ENCODE peak calls at places on chromosomes 16 and 17, in six cellular contexts. S is aorta; P is CD4-positive, alpha-beta T cell; V is lung; W is effector memory CD4-positive, alpha-beta T cell; Q is cardiac muscle cell. M is an unnamed sample.

GRCh38 chr16:12679660-12680272 is 123.9 kb downstream of the CPPED1 start:
- DNase-seq in Q (no peak), W (no peak), P (no peak), S (no peak), V (no peak), M (no peak)

GRCh38 chr16:75471723-75472634 is 7.5 kb upstream of the TMEM170A start:
- DNase-seq in S (peak), Q (peak), W (peak), P (peak), V (no peak), M (no peak)

GRCh38 chr16:69276143-69277115 is 34.7 kb upstream of the VPS4A start:
- DNase-seq in W (no peak), V (peak), S (peak), Q (peak), P (no peak), M (peak)

GRCh38 chr17:19305261-19305660 is 57.3 kb downstream of the B9D1 start:
- DNase-seq in P (no peak), W (no peak), Q (no peak), S (no peak), V (no peak), M (no peak)

GRCh38 chr16:71937868-71938510 is 42.7 kb downstream of the IST1 start:
- DNase-seq in S (no peak), V (no peak), W (no peak), P (no peak), Q (no peak), M (no peak)

GRCh38 chr16:2056077-2056476 is 8.3 kb downstream of the TSC2 start:
- DNase-seq in V (no peak), S (no peak), P (no peak), Q (no peak), W (no peak), M (no peak)

GRCh38 chr17:13073013-13073412 is 55.2 kb upstream of the ELAC2 start:
- DNase-seq in P (no peak), V (no peak), S (no peak), Q (no peak), W (no peak), M (no peak)

GRCh38 chr17:79809530-79810137 is 12.8 kb upstream of the CBX8 start:
- DNase-seq in P (no peak), V (no peak), S (no peak), W (no peak), Q (no peak), M (no peak)

GRCh38 chr17:5557485-5557884 is 26.8 kb downstream of the NLRP1 start:
- DNase-seq in W (no peak), P (no peak), Q (peak), S (no peak), V (no peak), M (no peak)

GRCh38 chr17:4598776-4599504 is 14.6 kb downstream of the SMTNL2 start:
- DNase-seq in V (peak), S (peak), P (no peak), W (no peak), Q (peak), M (peak)

GRCh38 chr17:37605813-37606505 is 3.3 kb downstream of the SYNRG start:
- DNase-seq in W (peak), S (no peak), Q (no peak), V (no peak), P (no peak), M (no peak)

GRCh38 chr17:59621771-59622170 is 2.1 kb downstream of the CLTC start:
- DNase-seq in W (no peak), S (no peak), P (no peak), V (no peak), Q (no peak), M (no peak)

GRCh38 chr17:62778990-62779681 is 29.0 kb downstream of the MARCHF10 start:
- DNase-seq in S (no peak), W (no peak), Q (peak), P (no peak), V (peak), M (no peak)

GRCh38 chr17:57424777-57425188 is 168.5 kb downstream of the MSI2 start:
- DNase-seq in P (no peak), Q (peak), V (no peak), W (no peak), S (no peak), M (no peak)

GRCh38 chr17:76452102-76452645 is 778 bp downstream of the UBE2O start:
- DNase-seq in P (no peak), S (peak), Q (no peak), W (no peak), V (no peak), M (no peak)

GRCh38 chr17:70313031-70313430 is 143.7 kb downstream of the KCNJ2 start:
- DNase-seq in Q (peak), S (no peak), W (no peak), V (no peak), P (no peak), M (no peak)

GRCh38 chr17:69539781-69540319 is 125.4 kb downstream of the MAP2K6 start:
- DNase-seq in Q (peak), S (no peak), P (no peak), V (no peak), W (no peak), M (no peak)

GRCh38 chr16:275041-275621 is 613 bp downstream of the RGS11 start:
- DNase-seq in W (no peak), P (no peak), V (no peak), S (no peak), Q (no peak), M (no peak)

GRCh38 chr17:82058230-82058854 is 6.6 kb downstream of the GPS1 start:
- DNase-seq in W (no peak), Q (no peak), S (no peak), P (no peak), V (no peak), M (no peak)

GRCh38 chr17:6085812-6086211 is 15.6 kb downstream of the WSCD1 start:
- DNase-seq in Q (no peak), P (no peak), V (no peak), S (no peak), W (no peak), M (no peak)

GRCh38 chr16:72621651-72622050 is 426.3 kb downstream of the ZFHX3 start:
- DNase-seq in P (no peak), V (no peak), W (no peak), S (no peak), Q (no peak), M (no peak)

GRCh38 chr16:49419016-49419415 is 45.4 kb downstream of the C16orf78 start:
- DNase-seq in W (no peak), V (no peak), Q (no peak), S (no peak), P (no peak), M (no peak)

GRCh38 chr17:29593546-29594440 is 861 bp downstream of the ANKRD13B start:
- DNase-seq in W (no peak), Q (peak), P (no peak), V (no peak), S (no peak), M (no peak)

GRCh38 chr16:75288596-75289120 is 37.2 kb upstream of the BCAR1 start:
- DNase-seq in W (peak), Q (no peak), P (peak), S (no peak), V (no peak), M (no peak)

GRCh38 chr16:8628981-8629725 is 7.7 kb downstream of the METTL22 start:
- DNase-seq in W (no peak), S (no peak), P (no peak), V (no peak), Q (no peak), M (no peak)

GRCh38 chr17:31562447-31562846 is 171.0 kb downstream of the RAB11FIP4 start:
- DNase-seq in S (peak), P (no peak), Q (no peak), V (no peak), W (no peak), M (no peak)
- H3K27ac ChIP-seq in S (peak), P (no peak), Q (no peak), V (peak), W (no peak), M (no peak)

GRCh38 chr16:56408379-56409098 is 16.8 kb downstream of the AMFR start:
- DNase-seq in P (no peak), S (no peak), W (no peak), Q (no peak), V (no peak), M (no peak)
- H3K27ac ChIP-seq in P (no peak), S (no peak), W (no peak), Q (no peak), V (no peak), M (no peak)

GRCh38 chr16:48234630-48235029 is 9.5 kb upstream of the LONP2 start:
- DNase-seq in V (no peak), S (no peak), Q (no peak), W (no peak), P (no peak), M (no peak)
- H3K27ac ChIP-seq in V (no peak), S (no peak), Q (no peak), W (no peak), P (no peak), M (no peak)

GRCh38 chr16:16151315-16151714 is 72.0 kb downstream of the ABCC6 start:
- DNase-seq in V (no peak), S (no peak), Q (no peak), P (no peak), W (no peak), M (no peak)

GRCh38 chr16:16150117-16150877 is 73.0 kb downstream of the ABCC6 start:
- DNase-seq in V (no peak), S (peak), W (no peak), P (no peak), Q (peak), M (peak)

GRCh38 chr16:16148755-16149154 is 74.5 kb downstream of the ABCC6 start:
- DNase-seq in S (no peak), Q (no peak), W (no peak), V (no peak), P (no peak), M (no peak)

GRCh38 chr16:16150878-16151152 is 72.5 kb downstream of the ABCC6 start:
- DNase-seq in W (no peak), S (no peak), V (no peak), Q (no peak), P (no peak), M (no peak)

GRCh38 chr16:16149710-16150116 is 73.6 kb downstream of the ABCC6 start:
- DNase-seq in Q (no peak), P (no peak), W (no peak), S (no peak), V (no peak), M (no peak)
- H3K27ac ChIP-seq in Q (no peak), P (no peak), W (no peak), S (no peak), V (no peak), M (peak)

GRCh38 chr16:66925322-66925840 is at the start of gene RRAD:
- DNase-seq in P (no peak), Q (peak), W (no peak), S (peak), V (peak), M (peak)
- H3K27ac ChIP-seq in P (no peak), Q (peak), W (no peak), S (peak), V (peak), M (peak)

DNA sequence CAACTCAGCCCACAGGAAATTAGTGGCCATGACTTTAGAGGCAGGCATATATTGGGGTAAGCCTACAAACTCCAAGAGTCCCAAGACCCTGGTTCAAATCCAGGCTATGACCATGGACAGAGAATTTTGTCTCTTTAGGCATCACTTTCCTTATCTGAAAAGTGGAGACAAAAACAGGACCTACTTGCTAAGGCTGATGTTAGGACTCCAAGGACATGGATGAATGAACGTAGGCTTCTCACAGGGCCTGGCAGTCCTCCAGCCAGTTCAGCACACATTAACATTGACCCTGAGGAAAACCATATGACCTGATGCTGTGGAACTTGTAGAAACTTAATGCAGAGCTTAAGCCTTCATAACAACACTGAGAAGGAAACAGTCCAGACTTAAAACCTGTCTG is 1.4 kb downstream of the FKBP10 start:
- DNase-seq in V (no peak), S (no peak), P (no peak), Q (peak), W (no peak), M (no peak)
- H3K27ac ChIP-seq in V (no peak), S (peak), P (no peak), Q (peak), W (no peak), M (no peak)

GRCh38 chr17:81044428-81044763 is 9.4 kb downstream of the BAIAP2 start:
- DNase-seq in S (no peak), W (no peak), P (no peak), Q (no peak), V (no peak), M (no peak)
- H3K27ac ChIP-seq in S (no peak), W (no peak), P (no peak), Q (no peak), V (peak), M (peak)

GRCh38 chr16:3068486-3068885 is 3.0 kb downstream of the IL32 start:
- DNase-seq in W (no peak), V (no peak), P (no peak), S (peak), Q (no peak), M (no peak)
- H3K27ac ChIP-seq in W (peak), V (no peak), P (peak), S (no peak), Q (no peak), M (no peak)

DNA sequence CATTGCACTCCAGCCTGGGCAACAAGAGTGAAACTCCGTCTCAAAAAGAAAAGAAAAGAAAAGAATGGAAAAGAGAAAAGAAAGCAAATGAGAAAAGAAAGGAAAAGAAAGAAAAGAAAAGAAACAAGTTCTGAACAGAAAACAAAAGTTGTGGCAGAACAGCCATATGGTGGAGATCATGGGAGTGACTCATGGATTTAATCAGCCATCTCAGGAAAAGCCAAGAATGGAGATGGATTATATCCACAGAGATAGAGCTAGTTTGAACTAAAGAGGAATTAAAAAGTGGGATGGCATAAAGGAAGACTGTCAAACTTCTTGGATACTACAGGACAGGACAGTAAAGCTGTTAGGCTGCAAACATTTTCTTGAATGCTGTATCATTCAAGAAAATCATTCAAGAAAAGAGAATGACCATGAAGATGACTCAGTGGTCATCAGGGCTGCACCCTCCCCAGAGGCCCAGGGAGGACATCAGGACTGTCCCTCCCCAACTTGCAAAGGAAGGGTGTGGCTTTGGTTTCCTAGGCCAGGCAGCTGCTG is 120.6 kb downstream of the USP22 start:
- DNase-seq in Q (peak), S (no peak), P (no peak), W (no peak), V (no peak), M (peak)
- H3K27ac ChIP-seq in Q (no peak), S (no peak), P (no peak), W (no peak), V (no peak), M (peak)

GRCh38 chr17:74512041-74512440 is 19.2 kb downstream of the CD300LB start:
- DNase-seq in P (no peak), V (no peak), Q (peak), W (no peak), S (peak), M (peak)
- H3K27ac ChIP-seq in P (no peak), V (peak), Q (no peak), W (no peak), S (no peak), M (no peak)